ENCODE peak calls at places on chromosomes 3 and 15, in eight cellular contexts. One of them, this sample, is unnamed. For H3K36me3, the result is how much of the 10 kb centered on the place peaks cover.

GRCh38 chr15:80026754-80027153 is 32.7 kb upstream of the ZFAND6 start:
- DNase-seq in naive thymus-derived CD4-positive, alpha-beta T cell: no peak
- DNase-seq in lower lobe of right lung: no peak
- DNase-seq in mesendoderm: no peak
- DNase-seq in CD8-positive, alpha-beta T cell: no peak
- DNase-seq in fibroblast of lung: no peak
- DNase-seq in neuronal stem cell: no peak
- DNase-seq in hepatocyte: no peak
- DNase-seq in this sample: no peak

GRCh38 chr3:56801151-56801596 is 575 bp downstream of the ARHGEF3 start:
- DNase-seq in CD8-positive, alpha-beta T cell: peak
- DNase-seq in hepatocyte: no peak
- DNase-seq in naive thymus-derived CD4-positive, alpha-beta T cell: peak
- DNase-seq in fibroblast of lung: no peak
- DNase-seq in mesendoderm: no peak
- DNase-seq in neuronal stem cell: no peak
- DNase-seq in lower lobe of right lung: no peak
- DNase-seq in this sample: no peak

GRCh38 chr3:33001889-33002288 is 50.4 kb downstream of the CCR4 start:
- DNase-seq in fibroblast of lung: no peak
- DNase-seq in CD8-positive, alpha-beta T cell: no peak
- DNase-seq in mesendoderm: no peak
- DNase-seq in naive thymus-derived CD4-positive, alpha-beta T cell: no peak
- DNase-seq in neuronal stem cell: no peak
- DNase-seq in hepatocyte: no peak
- DNase-seq in lower lobe of right lung: no peak
- DNase-seq in this sample: no peak

GRCh38 chr3:144031938-144032337 is 60.3 kb downstream of the DIPK2A start:
- DNase-seq in lower lobe of right lung: no peak
- DNase-seq in naive thymus-derived CD4-positive, alpha-beta T cell: no peak
- DNase-seq in fibroblast of lung: peak
- DNase-seq in neuronal stem cell: no peak
- DNase-seq in CD8-positive, alpha-beta T cell: no peak
- DNase-seq in mesendoderm: no peak
- DNase-seq in hepatocyte: no peak
- DNase-seq in this sample: peak

GRCh38 chr15:57654136-57654845 is 52.2 kb upstream of the POLR2M start:
- DNase-seq in fibroblast of lung: peak
- DNase-seq in mesendoderm: no peak
- DNase-seq in neuronal stem cell: no peak
- DNase-seq in CD8-positive, alpha-beta T cell: no peak
- DNase-seq in lower lobe of right lung: no peak
- DNase-seq in hepatocyte: peak
- DNase-seq in naive thymus-derived CD4-positive, alpha-beta T cell: no peak
- DNase-seq in this sample: no peak

GRCh38 chr15:81160312-81161214 is 26.5 kb downstream of the CFAP161 start:
- DNase-seq in hepatocyte: peak
- DNase-seq in fibroblast of lung: peak
- DNase-seq in neuronal stem cell: no peak
- DNase-seq in CD8-positive, alpha-beta T cell: no peak
- DNase-seq in lower lobe of right lung: no peak
- DNase-seq in naive thymus-derived CD4-positive, alpha-beta T cell: no peak
- DNase-seq in mesendoderm: no peak
- DNase-seq in this sample: peak

GRCh38 chr15:56778761-56779160 is 45.5 kb upstream of the ZNF280D start:
- DNase-seq in naive thymus-derived CD4-positive, alpha-beta T cell: no peak
- DNase-seq in lower lobe of right lung: no peak
- DNase-seq in hepatocyte: no peak
- DNase-seq in fibroblast of lung: no peak
- DNase-seq in mesendoderm: no peak
- DNase-seq in neuronal stem cell: no peak
- DNase-seq in CD8-positive, alpha-beta T cell: no peak
- DNase-seq in this sample: no peak

GRCh38 chr3:23402728-23403505 is 199.8 kb downstream of the UBE2E2 start:
- DNase-seq in fibroblast of lung: no peak
- DNase-seq in hepatocyte: no peak
- DNase-seq in mesendoderm: no peak
- DNase-seq in naive thymus-derived CD4-positive, alpha-beta T cell: no peak
- DNase-seq in CD8-positive, alpha-beta T cell: no peak
- DNase-seq in neuronal stem cell: no peak
- DNase-seq in lower lobe of right lung: no peak
- DNase-seq in this sample: no peak

GRCh38 chr3:179927191-179927590 is 109.5 kb downstream of the PEX5L start:
- DNase-seq in naive thymus-derived CD4-positive, alpha-beta T cell: no peak
- DNase-seq in CD8-positive, alpha-beta T cell: no peak
- DNase-seq in hepatocyte: no peak
- DNase-seq in neuronal stem cell: no peak
- DNase-seq in fibroblast of lung: no peak
- DNase-seq in mesendoderm: peak
- DNase-seq in lower lobe of right lung: no peak
- DNase-seq in this sample: no peak

GRCh38 chr3:11768604-11769003 is 78.1 kb downstream of the TAMM41 start:
- DNase-seq in naive thymus-derived CD4-positive, alpha-beta T cell: no peak
- DNase-seq in hepatocyte: no peak
- DNase-seq in CD8-positive, alpha-beta T cell: no peak
- DNase-seq in mesendoderm: no peak
- DNase-seq in lower lobe of right lung: no peak
- DNase-seq in neuronal stem cell: no peak
- DNase-seq in fibroblast of lung: no peak
- DNase-seq in this sample: no peak

GRCh38 chr15:42158941-42159340 is 2.5 kb upstream of the PLA2G4F start:
- DNase-seq in lower lobe of right lung: no peak
- DNase-seq in fibroblast of lung: no peak
- DNase-seq in neuronal stem cell: no peak
- DNase-seq in hepatocyte: no peak
- DNase-seq in naive thymus-derived CD4-positive, alpha-beta T cell: no peak
- DNase-seq in mesendoderm: no peak
- DNase-seq in CD8-positive, alpha-beta T cell: no peak
- DNase-seq in this sample: no peak

GRCh38 chr15:60869851-60870250 is 359.3 kb downstream of the RORA start:
- DNase-seq in CD8-positive, alpha-beta T cell: no peak
- DNase-seq in naive thymus-derived CD4-positive, alpha-beta T cell: no peak
- DNase-seq in lower lobe of right lung: no peak
- DNase-seq in hepatocyte: no peak
- DNase-seq in fibroblast of lung: no peak
- DNase-seq in mesendoderm: no peak
- DNase-seq in neuronal stem cell: no peak
- DNase-seq in this sample: no peak

GRCh38 chr3:191500892-191501291 is 39.9 kb downstream of the PYDC2 start:
- DNase-seq in mesendoderm: no peak
- DNase-seq in neuronal stem cell: no peak
- DNase-seq in lower lobe of right lung: no peak
- DNase-seq in hepatocyte: no peak
- DNase-seq in fibroblast of lung: no peak
- DNase-seq in CD8-positive, alpha-beta T cell: no peak
- DNase-seq in naive thymus-derived CD4-positive, alpha-beta T cell: no peak
- DNase-seq in this sample: no peak

GRCh38 chr3:127729556-127730056 is 56.9 kb downstream of the ABTB1 start:
- DNase-seq in neuronal stem cell: no peak
- DNase-seq in fibroblast of lung: no peak
- DNase-seq in CD8-positive, alpha-beta T cell: no peak
- DNase-seq in hepatocyte: no peak
- DNase-seq in mesendoderm: no peak
- DNase-seq in naive thymus-derived CD4-positive, alpha-beta T cell: no peak
- DNase-seq in lower lobe of right lung: no peak
- DNase-seq in this sample: no peak
- H3K27ac ChIP-seq in neuronal stem cell: no peak
- H3K27ac ChIP-seq in fibroblast of lung: no peak
- H3K27ac ChIP-seq in CD8-positive, alpha-beta T cell: no peak
- H3K27ac ChIP-seq in hepatocyte: no peak
- H3K27ac ChIP-seq in mesendoderm: no peak
- H3K27ac ChIP-seq in naive thymus-derived CD4-positive, alpha-beta T cell: no peak
- H3K27ac ChIP-seq in lower lobe of right lung: no peak
- H3K27ac ChIP-seq in this sample: no peak

DNA sequence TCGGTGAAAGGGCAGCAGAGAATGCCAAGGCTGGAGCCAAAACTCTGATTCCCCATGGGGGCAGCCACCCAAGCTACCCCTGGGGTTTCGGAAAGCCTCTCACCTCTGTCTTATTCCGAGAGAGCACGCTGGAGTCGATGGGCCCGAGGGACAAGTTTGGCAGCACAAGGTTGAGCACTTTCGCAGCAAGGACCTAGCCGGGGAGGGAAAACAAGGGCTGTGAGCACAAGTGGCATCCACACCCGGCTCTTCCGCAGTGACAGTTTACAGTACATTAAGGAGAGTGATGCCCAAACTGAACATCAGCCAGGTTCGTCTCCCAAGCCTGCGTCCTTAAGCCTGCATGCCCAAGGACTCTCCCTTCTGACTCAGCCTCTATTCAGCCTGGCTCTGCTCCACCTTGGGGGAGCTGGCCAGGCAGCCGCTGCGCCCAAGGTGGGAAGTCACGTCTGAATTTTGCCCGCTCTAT is 37.8 kb downstream of the ABTB1 start:
- DNase-seq in mesendoderm: no peak
- DNase-seq in fibroblast of lung: no peak
- DNase-seq in lower lobe of right lung: no peak
- DNase-seq in CD8-positive, alpha-beta T cell: no peak
- DNase-seq in hepatocyte: no peak
- DNase-seq in neuronal stem cell: no peak
- DNase-seq in naive thymus-derived CD4-positive, alpha-beta T cell: no peak
- DNase-seq in this sample: peak
- H3K36me3 ChIP-seq in mesendoderm: under half
- H3K36me3 ChIP-seq in fibroblast of lung: under half
- H3K36me3 ChIP-seq in lower lobe of right lung: under half
- H3K36me3 ChIP-seq in CD8-positive, alpha-beta T cell: under half
- H3K36me3 ChIP-seq in hepatocyte: under half
- H3K36me3 ChIP-seq in neuronal stem cell: under half
- H3K36me3 ChIP-seq in naive thymus-derived CD4-positive, alpha-beta T cell: under half
- H3K36me3 ChIP-seq in this sample: under half

DNA sequence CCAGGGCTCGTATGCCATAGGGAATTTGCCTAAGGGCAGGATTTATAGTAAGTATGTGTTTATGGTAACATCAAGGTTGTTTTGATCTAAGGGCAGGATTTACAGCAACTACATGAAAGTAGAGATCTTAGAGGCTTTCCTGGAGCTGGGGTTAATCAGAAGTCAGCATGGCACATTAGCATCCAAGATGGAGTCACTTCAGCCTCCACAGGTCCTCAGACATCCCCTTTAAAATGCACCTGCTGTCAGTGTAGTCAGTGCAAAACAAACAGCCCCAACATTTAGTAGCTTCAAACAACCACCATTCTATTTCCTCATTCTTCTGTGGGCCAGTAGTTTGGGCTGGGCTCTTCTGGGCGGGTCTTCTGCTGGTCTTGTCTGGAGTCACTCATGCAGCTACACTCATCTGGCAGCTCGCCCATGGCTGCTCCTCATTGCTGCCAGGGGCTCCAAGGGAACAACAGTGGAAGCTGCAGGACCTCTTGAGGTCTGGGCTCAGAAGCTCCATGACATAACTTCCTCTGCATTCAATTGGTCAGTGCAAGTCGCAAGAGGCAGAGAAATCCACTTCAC is 99.9 kb downstream of the TLE3 start:
- DNase-seq in mesendoderm: no peak
- DNase-seq in CD8-positive, alpha-beta T cell: no peak
- DNase-seq in hepatocyte: peak
- DNase-seq in neuronal stem cell: no peak
- DNase-seq in naive thymus-derived CD4-positive, alpha-beta T cell: no peak
- DNase-seq in lower lobe of right lung: peak
- DNase-seq in fibroblast of lung: peak
- DNase-seq in this sample: peak
- H3K27ac ChIP-seq in mesendoderm: no peak
- H3K27ac ChIP-seq in CD8-positive, alpha-beta T cell: no peak
- H3K27ac ChIP-seq in hepatocyte: peak
- H3K27ac ChIP-seq in neuronal stem cell: no peak
- H3K27ac ChIP-seq in naive thymus-derived CD4-positive, alpha-beta T cell: no peak
- H3K27ac ChIP-seq in lower lobe of right lung: no peak
- H3K27ac ChIP-seq in fibroblast of lung: no peak
- H3K27ac ChIP-seq in this sample: no peak

DNA sequence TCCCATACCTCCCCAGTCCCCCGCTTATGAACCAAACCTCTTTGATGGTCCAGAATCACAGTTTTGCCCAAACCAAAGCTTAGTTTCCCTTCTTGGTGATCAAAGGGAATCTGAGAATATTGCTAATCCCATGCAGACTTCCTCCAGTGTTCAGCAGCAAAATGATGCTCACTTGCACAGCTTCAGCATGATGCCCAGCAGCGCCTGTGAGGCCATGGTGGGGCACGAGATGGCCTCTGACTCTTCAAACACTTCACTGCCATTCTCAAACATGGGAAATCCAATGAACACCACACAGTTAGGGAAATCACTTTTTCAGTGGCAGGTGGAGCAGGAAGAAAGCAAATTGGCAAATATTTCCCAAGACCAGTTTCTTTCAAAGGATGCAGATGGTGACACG is 4.2 kb downstream of the NFKBIZ start:
- DNase-seq in naive thymus-derived CD4-positive, alpha-beta T cell: no peak
- DNase-seq in hepatocyte: no peak
- DNase-seq in fibroblast of lung: no peak
- DNase-seq in lower lobe of right lung: no peak
- DNase-seq in mesendoderm: no peak
- DNase-seq in neuronal stem cell: no peak
- DNase-seq in CD8-positive, alpha-beta T cell: no peak
- DNase-seq in this sample: no peak
- H3K36me3 ChIP-seq in naive thymus-derived CD4-positive, alpha-beta T cell: half or more
- H3K36me3 ChIP-seq in hepatocyte: under half
- H3K36me3 ChIP-seq in fibroblast of lung: under half
- H3K36me3 ChIP-seq in lower lobe of right lung: half or more
- H3K36me3 ChIP-seq in mesendoderm: under half
- H3K36me3 ChIP-seq in neuronal stem cell: under half
- H3K36me3 ChIP-seq in CD8-positive, alpha-beta T cell: half or more
- H3K36me3 ChIP-seq in this sample: under half

DNA sequence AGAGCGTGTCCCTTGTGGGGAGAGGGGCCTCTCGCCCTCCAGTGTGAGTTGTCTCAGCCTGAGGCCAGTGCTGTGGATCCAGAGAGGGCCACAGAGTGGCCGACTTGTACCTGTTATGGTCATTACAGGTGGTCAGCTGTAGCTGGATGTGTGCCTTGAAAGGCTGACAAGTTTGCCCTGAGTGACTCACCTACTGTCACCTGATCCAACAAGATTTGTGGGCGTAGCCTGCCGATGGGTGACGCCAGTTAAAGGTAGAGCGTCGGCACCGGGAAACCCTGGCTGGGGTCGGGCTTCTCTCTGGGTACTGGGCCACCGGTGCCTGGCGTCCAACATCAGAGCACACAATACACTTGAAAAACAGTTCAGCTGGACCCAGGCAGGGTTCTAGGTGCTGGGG is 2.8 kb upstream of the ISG20 start:
- DNase-seq in fibroblast of lung: no peak
- DNase-seq in hepatocyte: peak
- DNase-seq in neuronal stem cell: no peak
- DNase-seq in lower lobe of right lung: peak
- DNase-seq in mesendoderm: peak
- DNase-seq in naive thymus-derived CD4-positive, alpha-beta T cell: peak
- DNase-seq in CD8-positive, alpha-beta T cell: peak
- DNase-seq in this sample: no peak
- H3K27ac ChIP-seq in fibroblast of lung: peak
- H3K27ac ChIP-seq in hepatocyte: peak
- H3K27ac ChIP-seq in neuronal stem cell: no peak
- H3K27ac ChIP-seq in lower lobe of right lung: peak
- H3K27ac ChIP-seq in mesendoderm: no peak
- H3K27ac ChIP-seq in naive thymus-derived CD4-positive, alpha-beta T cell: peak
- H3K27ac ChIP-seq in CD8-positive, alpha-beta T cell: peak
- H3K27ac ChIP-seq in this sample: no peak